ENCODE peak calls at places on chromosomes 4 and X, in six cellular contexts. W is uterus, G is heart right ventricle, H is prostate gland, F is lower lobe of right lung, E is thoracic aorta. A is an unnamed sample. For H3K9me3, the result is how much of the 10 kb centered on the place peaks cover.

GRCh38 chr4:48944659-48945290 is 38.2 kb upstream of the OCIAD2 start:
- DNase-seq in W (no peak), G (no peak), F (no peak), E (no peak), H (no peak), A (peak)

GRCh38 chr4:3753711-3754412 is 12.3 kb upstream of the ADRA2C start:
- DNase-seq in W (no peak), F (no peak), E (no peak), H (no peak), G (no peak), A (no peak)

GRCh38 chr4:185018834-185019450 is 652 bp downstream of the HELT start:
- DNase-seq in H (no peak), F (peak), E (no peak), G (no peak), W (no peak), A (no peak)

GRCh38 chr4:113810906-113811305 is 49.4 kb upstream of the CAMK2D start:
- DNase-seq in W (no peak), G (no peak), F (no peak), E (no peak), H (no peak), A (no peak)

GRCh38 chr4:35286434-35286833 is 957.9 kb downstream of the ARAP2 start:
- DNase-seq in H (no peak), W (no peak), F (no peak), G (no peak), E (no peak), A (no peak)

GRCh38 chr4:113397114-113397701 is 347.8 kb downstream of the ANK2 start:
- DNase-seq in F (no peak), E (peak), H (no peak), G (no peak), W (no peak), A (no peak)

GRCh38 chrX:110394653-110395052 is 36.0 kb downstream of the RTL9 start:
- DNase-seq in G (no peak), W (no peak), F (no peak), E (no peak), H (no peak), A (no peak)

GRCh38 chr4:74376888-74377483 is 12.0 kb downstream of the EREG start:
- DNase-seq in E (no peak), G (no peak), W (no peak), F (no peak), H (no peak), A (peak)

GRCh38 chr4:139453041-139453370 is 915 bp upstream of the RAB33B start:
- DNase-seq in H (peak), W (no peak), F (no peak), G (no peak), E (no peak), A (no peak)

GRCh38 chr4:10024303-10024702 is 3.0 kb upstream of the SLC2A9 start:
- DNase-seq in E (no peak), F (no peak), H (no peak), G (no peak), W (no peak), A (no peak)

GRCh38 chr4:186104895-186105720 is 604 bp downstream of the FAM149A start:
- DNase-seq in H (peak), G (peak), F (peak), W (peak), E (no peak), A (peak)

GRCh38 chr4:7161721-7162214 is 30.6 kb upstream of the SORCS2 start:
- DNase-seq in W (no peak), H (no peak), F (no peak), G (no peak), E (no peak), A (no peak)

GRCh38 chr4:11914406-11914805 is 485.7 kb upstream of the HS3ST1 start:
- DNase-seq in E (no peak), W (no peak), F (no peak), H (no peak), G (no peak), A (no peak)

GRCh38 chr4:7402526-7402925 is 32.2 kb downstream of the PSAPL1 start:
- DNase-seq in H (no peak), W (no peak), E (no peak), F (no peak), G (no peak), A (no peak)

GRCh38 chr4:87042986-87043820 is 108.4 kb downstream of the AFF1 start:
- DNase-seq in G (no peak), H (no peak), F (no peak), E (no peak), W (no peak), A (no peak)

GRCh38 chr4:168832746-168833575 is 177.1 kb downstream of the CBR4 start:
- DNase-seq in F (no peak), W (peak), E (no peak), H (peak), G (peak), A (peak)

GRCh38 chr4:64584981-64585557 is 175.8 kb upstream of the TECRL start:
- DNase-seq in W (no peak), H (no peak), E (no peak), F (no peak), G (no peak), A (no peak)

GRCh38 chrX:136880003-136880451 is 498 bp downstream of the RBMX start:
- DNase-seq in H (peak), W (peak), F (peak), E (no peak), G (peak), A (peak)

GRCh38 chrX:13266641-13267420 is 53.0 kb downstream of the ATXN3L start:
- DNase-seq in W (no peak), E (no peak), G (no peak), F (no peak), H (no peak), A (no peak)

GRCh38 chr4:114225462-114225861 is 246.0 kb upstream of the ARSJ start:
- DNase-seq in H (no peak), W (no peak), F (no peak), G (no peak), E (no peak), A (no peak)

GRCh38 chr4:26459756-26460530 is 30.3 kb downstream of the CCKAR start:
- DNase-seq in H (no peak), G (no peak), E (no peak), F (no peak), W (no peak), A (no peak)

GRCh38 chr4:113289736-113290135 is 240.3 kb downstream of the ANK2 start:
- DNase-seq in E (no peak), F (no peak), G (no peak), H (no peak), W (no peak), A (no peak)

GRCh38 chr4:71857713-71858451 is 74.0 kb upstream of the GC start:
- DNase-seq in H (no peak), F (no peak), W (no peak), G (no peak), E (no peak), A (peak)

GRCh38 chrX:120774611-120775010 is 101.1 kb downstream of the CT47B1 start:
- DNase-seq in G (no peak), E (no peak), W (no peak), H (no peak), F (no peak), A (no peak)

GRCh38 chrX:120768254-120768653 is 107.4 kb downstream of the CT47B1 start:
- DNase-seq in G (no peak), W (no peak), E (no peak), H (no peak), F (no peak), A (no peak)

GRCh38 chrX:120773801-120774200 is 101.9 kb downstream of the CT47B1 start:
- DNase-seq in F (no peak), G (no peak), W (no peak), H (no peak), E (no peak), A (no peak)

GRCh38 chrX:120768681-120769080 is 107.0 kb downstream of the CT47B1 start:
- DNase-seq in F (no peak), G (no peak), W (no peak), H (no peak), E (no peak), A (no peak)

GRCh38 chrX:120769576-120770341 is 105.9 kb downstream of the CT47B1 start:
- DNase-seq in W (no peak), F (no peak), H (peak), E (no peak), G (no peak), A (no peak)
- TF ChIP-seq CTCF in W (no peak), F (peak), H (peak), E (peak), G (no peak), A (no peak)

GRCh38 chrX:2387614-2388239 is 113.0 kb downstream of the DHRSX start:
- DNase-seq in G (no peak), W (no peak), F (no peak), H (no peak), E (no peak), A (no peak)
- H3K9me3 ChIP-seq in G (under half), W (under half), F (under half), H (under half), E (under half), A (under half)

GRCh38 chr4:93865650-93866049 is 37.1 kb downstream of the ATOH1 start:
- DNase-seq in W (no peak), H (no peak), E (no peak), F (no peak), G (no peak), A (no peak)
- TF ChIP-seq CTCF in W (no peak), H (no peak), E (no peak), F (no peak), G (no peak), A (no peak)

GRCh38 chr4:182879913-182880312 is 37.3 kb downstream of the DCTD start:
- DNase-seq in F (no peak), E (no peak), W (no peak), G (no peak), H (no peak), A (no peak)

GRCh38 chr4:182880387-182881356 is 36.5 kb downstream of the DCTD start:
- DNase-seq in F (no peak), E (no peak), G (peak), W (no peak), H (peak), A (no peak)

GRCh38 chr4:182877326-182877883 is 39.8 kb downstream of the DCTD start:
- DNase-seq in W (no peak), G (no peak), E (no peak), H (no peak), F (no peak), A (no peak)

GRCh38 chr4:182876427-182876826 is 40.8 kb downstream of the DCTD start:
- DNase-seq in E (no peak), W (no peak), F (no peak), H (no peak), G (no peak), A (no peak)

GRCh38 chr4:182878633-182879495 is 38.3 kb downstream of the DCTD start:
- DNase-seq in F (no peak), G (no peak), E (no peak), W (no peak), H (no peak), A (no peak)
- H3K9me3 ChIP-seq in F (under half), G (under half), E (under half), W (under half), H (under half), A (under half)

GRCh38 chr4:84470204-84470785 is 28.8 kb downstream of the NKX6-1 start:
- DNase-seq in E (no peak), W (no peak), F (no peak), H (no peak), G (no peak), A (no peak)
- TF ChIP-seq CTCF in E (no peak), W (no peak), F (no peak), H (no peak), G (no peak), A (no peak)

DNA sequence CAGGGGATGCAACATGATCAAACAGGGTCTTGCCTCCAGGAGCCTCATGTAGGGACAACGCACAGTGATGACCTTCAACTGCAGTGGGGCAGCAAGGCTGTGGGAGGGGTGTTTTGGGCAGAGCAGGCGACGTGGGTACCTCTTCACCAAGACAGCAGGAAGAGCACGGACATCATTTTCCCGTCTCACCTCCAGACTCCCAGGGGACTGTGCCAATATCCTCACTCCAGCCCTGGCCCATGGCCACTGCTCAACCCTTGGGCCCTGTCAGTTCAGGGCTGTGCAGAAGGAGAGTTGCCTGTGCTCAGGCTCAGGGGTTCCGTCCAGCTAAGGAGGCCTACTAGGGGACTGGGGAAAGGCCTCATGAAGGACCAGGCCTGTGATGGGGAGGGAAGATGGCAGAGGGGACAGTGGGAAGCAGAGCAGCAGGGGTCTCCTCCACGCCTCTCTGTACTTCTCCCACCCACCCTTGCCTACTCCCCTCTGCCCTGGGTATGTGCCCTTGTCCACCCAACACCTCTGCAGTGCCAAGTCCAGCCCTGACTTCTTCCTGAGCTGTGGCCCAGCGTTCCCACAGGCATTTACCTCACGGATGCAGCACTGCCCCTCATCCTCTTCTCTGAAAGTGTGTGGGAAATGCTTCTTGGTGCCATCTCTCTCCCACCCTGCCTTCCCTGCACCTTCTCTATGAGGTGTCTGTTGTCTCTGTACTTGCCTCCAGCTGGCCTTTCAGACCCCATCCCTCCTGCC is 1.4 kb downstream of the IL9R start:
- DNase-seq in G (no peak), H (no peak), E (no peak), F (no peak), W (no peak), A (no peak)
- H3K9me3 ChIP-seq in G (under half), H (under half), E (under half), F (under half), W (under half), A (under half)

GRCh38 chrX:120378570-120378969 is 16.7 kb downstream of the ATP1B4 start:
- DNase-seq in E (no peak), H (no peak), F (no peak), W (no peak), G (no peak), A (no peak)

GRCh38 chrX:120377179-120377578 is 15.3 kb downstream of the ATP1B4 start:
- DNase-seq in E (no peak), H (no peak), W (no peak), F (no peak), G (no peak), A (no peak)

DNA sequence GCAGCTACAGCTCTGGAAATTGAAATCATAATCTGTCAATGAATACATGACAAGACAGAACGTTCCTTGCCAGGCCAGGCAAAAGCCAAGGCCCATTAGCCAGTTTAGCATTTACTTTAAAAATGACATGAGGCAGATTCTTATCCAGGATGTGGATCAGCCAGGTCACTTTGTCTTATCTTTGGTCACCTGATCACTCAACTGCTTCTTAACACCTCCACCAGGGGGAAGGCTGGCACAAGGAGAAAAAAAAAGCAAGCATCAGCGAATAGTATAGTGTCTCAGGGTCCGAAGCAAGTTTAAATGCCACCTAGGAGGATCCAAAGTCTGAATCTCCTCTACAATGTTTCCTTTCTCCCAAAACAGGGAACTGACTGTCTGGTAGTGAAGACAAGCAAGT is 18.8 kb downstream of the ATP1B4 start:
- DNase-seq in H (peak), W (no peak), G (no peak), F (no peak), E (no peak), A (no peak)
- TF ChIP-seq CTCF in H (peak), W (no peak), G (no peak), F (no peak), E (no peak), A (no peak)

GRCh38 chrX:47196098-47196497 is 2.5 kb downstream of the UBA1 start:
- DNase-seq in E (no peak), F (no peak), W (no peak), H (no peak), G (no peak), A (no peak)
- H3K9me3 ChIP-seq in E (under half), F (under half), W (under half), H (under half), G (under half), A (under half)

DNA sequence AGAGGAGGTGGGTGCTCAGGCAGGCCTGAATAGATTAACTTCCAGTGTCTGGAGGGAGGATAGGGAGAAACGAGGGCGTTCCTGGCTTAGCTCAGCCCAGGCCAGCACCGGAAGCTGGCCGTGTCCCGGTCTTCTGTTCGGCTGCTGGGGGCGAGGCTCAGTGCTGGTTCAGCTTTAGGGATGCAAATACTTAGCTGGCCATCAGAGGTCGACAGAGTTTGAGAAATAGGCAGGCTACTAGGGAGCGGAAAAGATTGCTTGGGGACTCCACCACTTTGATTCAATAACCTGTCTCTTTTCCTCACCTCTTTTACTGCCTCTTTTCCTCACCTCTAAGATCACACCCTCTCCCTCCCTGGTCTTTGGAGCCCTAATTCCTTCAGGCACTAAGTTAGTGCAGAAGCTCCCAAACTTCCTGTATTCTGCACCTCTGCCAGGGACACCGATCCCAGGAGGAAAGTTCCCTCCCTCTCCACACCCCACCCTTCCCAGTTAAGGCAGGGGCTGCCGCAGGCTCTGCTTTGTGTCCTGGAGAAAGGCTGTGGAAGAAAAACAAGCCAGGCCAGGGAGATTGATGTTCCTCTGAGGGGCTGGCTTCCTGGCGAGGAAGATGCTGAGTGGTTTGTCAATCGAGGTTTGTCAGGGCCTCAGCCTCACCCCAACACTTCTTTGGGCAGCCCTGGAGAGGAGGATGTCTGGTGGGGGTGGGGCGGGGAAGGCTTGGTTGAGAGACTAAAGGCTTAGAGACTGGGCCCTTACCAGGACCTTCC is 6.0 kb upstream of the EFNB1 start:
- DNase-seq in W (peak), G (peak), H (no peak), F (no peak), E (no peak), A (peak)
- TF ChIP-seq CTCF in W (peak), G (peak), H (peak), F (peak), E (peak), A (peak)

DNA sequence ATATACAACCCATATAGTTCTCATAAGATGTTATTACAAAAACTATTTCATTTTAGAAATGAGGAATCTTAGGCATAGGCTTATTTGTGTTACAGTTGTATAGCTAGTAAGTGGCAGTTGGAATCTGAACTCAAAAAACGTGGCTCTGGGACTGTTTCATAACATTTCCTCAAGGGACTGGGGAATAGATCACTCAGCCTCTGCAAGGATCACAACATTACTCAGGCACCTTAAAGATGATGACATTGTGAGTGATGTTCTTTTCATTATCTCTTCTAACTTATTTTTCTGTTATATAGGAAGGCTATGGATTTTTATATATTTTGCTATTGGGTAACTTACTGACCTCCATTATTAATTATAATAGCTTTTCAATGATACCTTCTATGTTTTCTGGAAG is 774.2 kb upstream of the LCORL start:
- DNase-seq in F (no peak), E (no peak), G (no peak), H (no peak), W (no peak), A (no peak)
- H3K9me3 ChIP-seq in F (under half), E (under half), G (under half), H (under half), W (under half), A (under half)